ENCODE peak calls at places on chromosome 21, in five cellular contexts. R is naive thymus-derived CD4-positive, alpha-beta T cell; T is fibroblast of lung; O is brain microvascular endothelial cell; C is psoas muscle. I is an unnamed sample.

GRCh38 chr21:33660406-33660805 is 18.1 kb downstream of the ITSN1 start:
- DNase-seq in R (no peak), T (peak), O (no peak), C (no peak), I (no peak)

GRCh38 chr21:44687671-44688070 is 5.7 kb upstream of the KRTAP12-1 start:
- DNase-seq in R (no peak), T (no peak), O (no peak), C (no peak), I (no peak)

GRCh38 chr21:26587621-26588260 is 14.7 kb upstream of the CYYR1 start:
- DNase-seq in R (no peak), T (peak), O (peak), C (no peak), I (no peak)

GRCh38 chr21:39511102-39511501 is 59.3 kb downstream of the SH3BGR start:
- DNase-seq in R (no peak), T (no peak), O (no peak), C (no peak), I (no peak)

GRCh38 chr21:26840206-26840605 is 5.0 kb downstream of the ADAMTS1 start:
- DNase-seq in R (no peak), T (no peak), O (no peak), C (no peak), I (peak)

GRCh38 chr21:27365394-27365793 is 398.5 kb upstream of the ADAMTS5 start:
- DNase-seq in R (no peak), T (peak), O (no peak), C (no peak), I (no peak)

GRCh38 chr21:23162213-23162946 is 2164.2 kb downstream of the NCAM2 start:
- DNase-seq in R (no peak), T (no peak), O (no peak), C (no peak), I (no peak)

GRCh38 chr21:15278279-15278678 is 213.5 kb upstream of the NRIP1 start:
- DNase-seq in R (no peak), T (no peak), O (no peak), C (no peak), I (no peak)

GRCh38 chr21:30194701-30195299 is 21.1 kb downstream of the CLDN8 start:
- DNase-seq in R (no peak), T (no peak), O (peak), C (no peak), I (peak)

GRCh38 chr21:44443891-44444285 is 11.4 kb upstream of the LRRC3 start:
- DNase-seq in R (no peak), T (no peak), O (no peak), C (no peak), I (no peak)

GRCh38 chr21:16241500-16241963 is 511.8 kb downstream of the USP25 start:
- DNase-seq in R (no peak), T (no peak), O (no peak), C (no peak), I (no peak)

GRCh38 chr21:29449306-29449940 is 150.7 kb downstream of the BACH1 start:
- DNase-seq in R (peak), T (no peak), O (no peak), C (no peak), I (peak)

GRCh38 chr21:45431781-45432572 is 27.0 kb downstream of the COL18A1 start:
- DNase-seq in R (no peak), T (peak), O (no peak), C (no peak), I (no peak)

GRCh38 chr21:16579538-16579937 is 849.8 kb downstream of the USP25 start:
- DNase-seq in R (no peak), T (peak), O (no peak), C (no peak), I (no peak)

GRCh38 chr21:45989355-45990048 is 7.9 kb downstream of the COL6A1 start:
- DNase-seq in R (no peak), T (no peak), O (no peak), C (peak), I (no peak)

GRCh38 chr21:33229099-33229775 is 501 bp upstream of the IFNAR2 start:
- DNase-seq in R (no peak), T (no peak), O (no peak), C (no peak), I (no peak)

GRCh38 chr21:44443291-44443890 is 11.9 kb upstream of the LRRC3 start:
- DNase-seq in R (no peak), T (no peak), O (no peak), C (no peak), I (no peak)

GRCh38 chr21:22476726-22477646 is 1478.8 kb downstream of the NCAM2 start:
- DNase-seq in R (no peak), T (no peak), O (no peak), C (no peak), I (no peak)

GRCh38 chr21:45947716-45948255 is 33.8 kb upstream of the COL6A1 start:
- DNase-seq in R (no peak), T (no peak), O (no peak), C (no peak), I (no peak)

GRCh38 chr21:17045214-17045835 is 467.5 kb upstream of the CXADR start:
- DNase-seq in R (no peak), T (peak), O (peak), C (no peak), I (peak)

GRCh38 chr21:39564200-39564599 is 48.5 kb upstream of the B3GALT5 start:
- DNase-seq in R (no peak), T (no peak), O (no peak), C (no peak), I (no peak)

GRCh38 chr21:34186119-34186719 is 112.8 kb downstream of the MRPS6 start:
- DNase-seq in R (no peak), T (peak), O (no peak), C (no peak), I (no peak)

GRCh38 chr21:14742119-14742518 is 196.0 kb upstream of the SAMSN1 start:
- DNase-seq in R (no peak), T (no peak), O (no peak), C (no peak), I (no peak)

GRCh38 chr21:39776589-39776988 is 31.6 kb downstream of the IGSF5 start:
- DNase-seq in R (no peak), T (peak), O (no peak), C (no peak), I (no peak)

GRCh38 chr21:26835714-26836265 is 9.4 kb downstream of the ADAMTS1 start:
- DNase-seq in R (no peak), T (no peak), O (no peak), C (no peak), I (no peak)

GRCh38 chr21:44300262-44300959 is 558 bp downstream of the PFKL start:
- DNase-seq in R (peak), T (peak), O (peak), C (peak), I (no peak)

GRCh38 chr21:33041981-33042380 is 16.2 kb downstream of the OLIG2 start:
- DNase-seq in R (no peak), T (peak), O (no peak), C (no peak), I (no peak)

GRCh38 chr21:45403133-45403824 is 1.7 kb upstream of the COL18A1 start:
- DNase-seq in R (no peak), T (no peak), O (no peak), C (peak), I (no peak)

GRCh38 chr21:28283652-28284490 is 708.8 kb downstream of the LTN1 start:
- DNase-seq in R (no peak), T (peak), O (peak), C (no peak), I (no peak)

GRCh38 chr21:20351138-20351537 is 647.1 kb upstream of the NCAM2 start:
- DNase-seq in R (no peak), T (no peak), O (no peak), C (no peak), I (no peak)

GRCh38 chr21:33412832-33413519 is 9.8 kb downstream of the IFNGR2 start:
- DNase-seq in R (no peak), T (no peak), O (no peak), C (no peak), I (no peak)

GRCh38 chr21:44846485-44847260 is 26.8 kb downstream of the PTTG1IP start:
- DNase-seq in R (peak), T (peak), O (peak), C (peak), I (no peak)

GRCh38 chr21:33383056-33383888 is 19.9 kb upstream of the IFNGR2 start:
- DNase-seq in R (peak), T (peak), O (peak), C (peak), I (no peak)

GRCh38 chr21:45823100-45823681 is 158.4 kb upstream of the COL6A1 start:
- DNase-seq in R (no peak), T (no peak), O (no peak), C (no peak), I (no peak)

GRCh38 chr21:46604975-46605758 is at the start of gene S100B:
- DNase-seq in R (peak), T (peak), O (no peak), C (no peak), I (peak)

GRCh38 chr21:24969068-24969467 is 638.2 kb downstream of the MRPL39 start:
- DNase-seq in R (no peak), T (no peak), O (no peak), C (no peak), I (no peak)
- H3K4me3 ChIP-seq in R (no peak), T (no peak), O (no peak), C (no peak), I (no peak)

GRCh38 chr21:42759594-42759927 is 106.1 kb downstream of the PDE9A start:
- DNase-seq in R (no peak), T (no peak), O (no peak), C (no peak), I (no peak)

GRCh38 chr21:42757422-42757821 is 104.0 kb downstream of the PDE9A start:
- DNase-seq in R (no peak), T (no peak), O (no peak), C (no peak), I (no peak)

GRCh38 chr21:42757826-42758655 is 104.6 kb downstream of the PDE9A start:
- DNase-seq in R (no peak), T (no peak), O (no peak), C (no peak), I (no peak)

GRCh38 chr21:42760361-42760970 is 107.0 kb downstream of the PDE9A start:
- DNase-seq in R (no peak), T (no peak), O (no peak), C (no peak), I (no peak)

GRCh38 chr21:42758721-42759593 is 105.5 kb downstream of the PDE9A start:
- DNase-seq in R (no peak), T (no peak), O (no peak), C (no peak), I (no peak)
- H3K4me3 ChIP-seq in R (no peak), T (no peak), O (no peak), C (no peak), I (no peak)

GRCh38 chr21:37364722-37365121 is 1.9 kb upstream of the DYRK1A start:
- DNase-seq in R (no peak), T (no peak), O (no peak), C (no peak), I (no peak)
- H3K4me3 ChIP-seq in R (no peak), T (peak), O (no peak), C (peak), I (no peak)

GRCh38 chr21:42039911-42040351 is 29.8 kb upstream of the ZBTB21 start:
- DNase-seq in R (no peak), T (peak), O (peak), C (peak), I (no peak)
- H3K4me3 ChIP-seq in R (no peak), T (no peak), O (no peak), C (no peak), I (no peak)

GRCh38 chr21:38282921-38283320 is 26.1 kb downstream of the KCNJ15 start:
- DNase-seq in R (no peak), T (no peak), O (no peak), C (no peak), I (no peak)
- H3K4me3 ChIP-seq in R (no peak), T (no peak), O (no peak), C (no peak), I (no peak)

GRCh38 chr21:36028127-36029069 is 31.9 kb downstream of the SETD4 start:
- DNase-seq in R (peak), T (peak), O (peak), C (peak), I (peak)
- H3K4me3 ChIP-seq in R (no peak), T (no peak), O (no peak), C (no peak), I (no peak)

GRCh38 chr21:36700961-36701911 is 2.3 kb downstream of the SIM2 start:
- DNase-seq in R (no peak), T (no peak), O (no peak), C (no peak), I (no peak)

GRCh38 chr21:36703123-36703522 is 4.2 kb downstream of the SIM2 start:
- DNase-seq in R (no peak), T (no peak), O (no peak), C (no peak), I (no peak)

GRCh38 chr21:36701912-36702621 is 3.2 kb downstream of the SIM2 start:
- DNase-seq in R (no peak), T (no peak), O (no peak), C (no peak), I (no peak)

GRCh38 chr21:36703626-36704280 is 4.8 kb downstream of the SIM2 start:
- DNase-seq in R (no peak), T (no peak), O (no peak), C (no peak), I (no peak)

GRCh38 chr21:36702622-36702968 is 3.7 kb downstream of the SIM2 start:
- DNase-seq in R (no peak), T (no peak), O (no peak), C (no peak), I (no peak)
- H3K4me3 ChIP-seq in R (no peak), T (no peak), O (no peak), C (no peak), I (no peak)